ENCODE peak calls at places on chromosomes 4 and X, in seven cellular contexts. Q, I, A, Z, K, W and C are unnamed samples.

GRCh38 chrX:42248226-42248625 is 324.9 kb upstream of the CASK start:
- DNase-seq in Z (no peak), K (no peak), W (no peak), A (no peak), Q (no peak), I (no peak), C (no peak)

GRCh38 chr4:77110707-77111106 is 34.9 kb upstream of the CCNI start:
- DNase-seq in Z (no peak), W (no peak), Q (no peak), I (no peak), K (no peak), A (no peak), C (no peak)

GRCh38 chr4:57043304-57044251 is 64.9 kb downstream of the POLR2B start:
- DNase-seq in W (no peak), A (peak), Q (no peak), Z (no peak), K (no peak), I (no peak), C (no peak)

GRCh38 chr4:76883147-76883546 is 14.8 kb downstream of the SOWAHB start:
- DNase-seq in A (no peak), Q (no peak), K (no peak), W (no peak), I (no peak), Z (no peak), C (no peak)

GRCh38 chrX:14032383-14032782 is 2.7 kb upstream of the GEMIN8 start:
- DNase-seq in Z (peak), K (peak), Q (peak), W (peak), I (peak), A (no peak), C (peak)

GRCh38 chr4:84573738-84574720 is 8.9 kb upstream of the CDS1 start:
- DNase-seq in Z (no peak), I (no peak), K (no peak), Q (no peak), W (no peak), A (no peak), C (no peak)

GRCh38 chr4:154364012-154364863 is 127.4 kb downstream of the DCHS2 start:
- DNase-seq in Z (no peak), I (no peak), K (no peak), W (no peak), Q (no peak), A (no peak), C (no peak)

GRCh38 chr4:138241281-138242075 is 671 bp downstream of the SLC7A11 start:
- DNase-seq in I (no peak), A (no peak), Z (no peak), K (peak), Q (peak), W (no peak), C (peak)

GRCh38 chr4:148030486-148030885 is 298.6 kb downstream of the ARHGAP10 start:
- DNase-seq in Q (peak), Z (no peak), K (peak), I (no peak), W (no peak), A (peak), C (no peak)

GRCh38 chr4:8439168-8439567 is 1.4 kb downstream of the ACOX3 start:
- DNase-seq in Z (no peak), I (no peak), Q (peak), K (no peak), W (no peak), A (no peak), C (no peak)

GRCh38 chr4:127425202-127425845 is 207.4 kb upstream of the INTU start:
- DNase-seq in K (no peak), I (no peak), W (no peak), A (no peak), Q (no peak), Z (no peak), C (no peak)

GRCh38 chr4:72536443-72536842 is 32.6 kb downstream of the ADAMTS3 start:
- DNase-seq in W (no peak), K (no peak), A (no peak), Z (no peak), I (no peak), Q (no peak), C (no peak)

GRCh38 chrX:10165580-10166247 is 8.9 kb downstream of the CLCN4 start:
- DNase-seq in K (no peak), Z (no peak), Q (no peak), W (no peak), A (no peak), I (no peak), C (no peak)

GRCh38 chr4:71550220-71551190 is 211.7 kb downstream of the SLC4A4 start:
- DNase-seq in Z (no peak), I (peak), Q (peak), K (no peak), W (no peak), A (peak), C (peak)

GRCh38 chrX:130097507-130098201 is 12.6 kb downstream of the ELF4 start:
- DNase-seq in W (peak), Q (no peak), Z (no peak), A (no peak), K (no peak), I (no peak), C (peak)

GRCh38 chr4:123052007-123052406 is 129.6 kb upstream of the NUDT6 start:
- DNase-seq in K (no peak), Z (no peak), I (no peak), Q (no peak), W (no peak), A (no peak), C (no peak)

GRCh38 chr4:47705326-47705981 is 132.4 kb downstream of the CORIN start:
- DNase-seq in A (no peak), K (peak), W (no peak), Q (peak), Z (no peak), I (peak), C (peak)

GRCh38 chrX:69237228-69237627 is 72.0 kb upstream of the PJA1 start:
- DNase-seq in I (no peak), A (no peak), Z (no peak), W (no peak), K (no peak), Q (no peak), C (no peak)

GRCh38 chr4:144499777-144500176 is 146.2 kb upstream of the HHIP start:
- DNase-seq in Q (no peak), K (no peak), I (no peak), W (no peak), Z (no peak), A (no peak), C (no peak)

GRCh38 chr4:89781321-89781720 is 55.6 kb downstream of the SNCA start:
- DNase-seq in K (no peak), Q (no peak), W (no peak), I (no peak), Z (no peak), A (no peak), C (no peak)